ENCODE peak calls at places on chromosome 17, in ten cellular contexts. Q is prostate gland; Y is cardiac muscle cell; K is C1 segment of cervical spinal cord; V is GM12864; E is trophoblast cell; C is brain microvascular endothelial cell; J is activated effector memory CD4-positive, alpha-beta T cell treated with anti-CD3 and anti-CD28 coated beads, Interleukin-2, amount 50 U/mL, for 16 hours; D is fibroblast of mammary gland; Z is AG08396. X is an unnamed sample.

GRCh38 chr17:79789943-79790804 is 6.7 kb downstream of the CBX8 start:
- DNase-seq in Q (no peak), D (no peak), Z (peak), K (no peak), Y (peak), E (peak), V (no peak), J (no peak), C (no peak), X (peak)

GRCh38 chr17:63792055-63792729 is 18.2 kb downstream of the DDX42 start:
- DNase-seq in D (no peak), Y (no peak), Q (no peak), K (no peak), J (no peak), V (no peak), Z (no peak), E (peak), C (no peak), X (no peak)

GRCh38 chr17:38464723-38465419 is 36.6 kb downstream of the ARHGAP23 start:
- DNase-seq in Z (peak), V (no peak), Y (peak), D (peak), C (peak), J (no peak), K (no peak), Q (peak), E (no peak), X (peak)

GRCh38 chr17:46013502-46014165 is 14.6 kb downstream of the STH start:
- DNase-seq in V (no peak), D (peak), Z (peak), Q (no peak), Y (peak), K (no peak), C (peak), J (no peak), E (peak), X (no peak)

GRCh38 chr17:44672479-44673093 is 16.3 kb downstream of the MEIOC start:
- DNase-seq in J (no peak), Z (no peak), Q (no peak), E (peak), C (no peak), D (peak), V (no peak), K (no peak), Y (peak), X (no peak)

GRCh38 chr17:18258356-18259038 is at the start of gene FLII:
- DNase-seq in D (no peak), Q (peak), V (no peak), J (peak), E (peak), Y (peak), C (no peak), K (no peak), Z (peak), X (peak)

GRCh38 chr17:20986767-20987510 is 55.9 kb downstream of the USP22 start:
- DNase-seq in C (no peak), Y (no peak), Z (no peak), V (no peak), K (no peak), J (no peak), D (no peak), E (no peak), Q (no peak), X (no peak)

GRCh38 chr17:77125432-77125901 is 15.3 kb upstream of the SEC14L1 start:
- DNase-seq in D (peak), Z (peak), J (no peak), Q (no peak), V (no peak), E (peak), Y (peak), C (peak), K (no peak), X (no peak)

GRCh38 chr17:32491371-32492280 is 4.8 kb downstream of the CDK5R1 start:
- DNase-seq in K (no peak), Y (no peak), C (no peak), V (no peak), E (no peak), Q (no peak), J (peak), D (no peak), Z (no peak), X (no peak)

GRCh38 chr17:21613071-21613429 is 79.3 kb upstream of the KCNJ18 start:
- DNase-seq in Z (no peak), E (no peak), C (no peak), J (no peak), D (no peak), V (no peak), Y (no peak), Q (no peak), K (no peak), X (no peak)

GRCh38 chr17:77433385-77434135 is 292.8 kb downstream of the SEC14L1 start:
- DNase-seq in Z (peak), V (no peak), D (peak), E (no peak), Q (no peak), C (peak), J (peak), Y (peak), K (no peak), X (no peak)

GRCh38 chr17:39634384-39634871 is 2.5 kb upstream of the STARD3 start:
- DNase-seq in Q (no peak), E (peak), C (peak), Y (peak), Z (peak), D (peak), V (no peak), J (no peak), K (no peak), X (peak)

GRCh38 chr17:81684442-81684911 is 666 bp downstream of the HGS start:
- DNase-seq in E (no peak), Y (no peak), K (no peak), C (peak), V (no peak), D (peak), Z (no peak), J (peak), Q (no peak), X (no peak)

GRCh38 chr17:56679148-56679766 is 85.8 kb downstream of the NOG start:
- DNase-seq in J (no peak), K (no peak), C (no peak), Y (peak), V (no peak), E (peak), Z (peak), D (peak), Q (no peak), X (no peak)

GRCh38 chr17:61849674-61850073 is 13.7 kb downstream of the BRIP1 start:
- DNase-seq in Q (no peak), K (no peak), Z (no peak), Y (peak), C (no peak), V (no peak), D (peak), E (no peak), J (no peak), X (no peak)

GRCh38 chr17:1362964-1363363 is 37.1 kb downstream of the YWHAE start:
- DNase-seq in Q (no peak), Z (no peak), J (no peak), D (peak), V (peak), C (no peak), Y (peak), E (peak), K (no peak), X (no peak)

GRCh38 chr17:69327060-69327831 is at the start of gene ABCA5:
- DNase-seq in Z (peak), C (peak), D (peak), Y (peak), K (no peak), E (peak), V (peak), Q (peak), J (peak), X (peak)

GRCh38 chr17:82301916-82302497 is 15.4 kb downstream of the CD7 start:
- DNase-seq in Z (no peak), J (peak), Y (no peak), K (no peak), C (no peak), Q (no peak), V (no peak), E (no peak), D (no peak), X (no peak)

GRCh38 chr17:22273308-22273707 is 581.0 kb downstream of the KCNJ18 start:
- DNase-seq in C (no peak), Z (no peak), E (no peak), V (no peak), Y (no peak), K (no peak), Q (no peak), J (no peak), D (no peak), X (no peak)

GRCh38 chr17:63516910-63517824 is 6.0 kb upstream of the KCNH6 start:
- DNase-seq in D (peak), Q (no peak), V (peak), C (peak), K (no peak), Y (peak), J (peak), E (peak), Z (peak), X (no peak)

GRCh38 chr17:29344201-29344856 is 45.8 kb upstream of the TAOK1 start:
- DNase-seq in Y (no peak), K (no peak), D (no peak), E (peak), Z (no peak), J (no peak), V (no peak), Q (no peak), C (no peak), X (no peak)

GRCh38 chr17:30858556-30859250 is 26.9 kb downstream of the ATAD5 start:
- DNase-seq in Q (no peak), V (no peak), E (peak), K (no peak), Y (peak), Z (no peak), D (peak), C (no peak), J (no peak), X (no peak)

GRCh38 chr17:46002311-46002972 is 3.4 kb downstream of the STH start:
- DNase-seq in Y (peak), J (peak), Q (peak), Z (peak), D (peak), C (peak), E (peak), K (peak), V (peak), X (peak)

GRCh38 chr17:78042542-78042941 is 84.0 kb downstream of the TNRC6C start:
- DNase-seq in Z (no peak), J (no peak), V (no peak), C (no peak), K (no peak), Y (no peak), Q (no peak), E (no peak), D (no peak), X (no peak)

GRCh38 chr17:66676421-66676820 is 158.5 kb upstream of the CACNG5 start:
- DNase-seq in E (peak), V (no peak), J (no peak), D (peak), C (no peak), K (no peak), Y (no peak), Q (peak), Z (no peak), X (no peak)

GRCh38 chr17:43615952-43616351 is 45.8 kb downstream of the MEOX1 start:
- DNase-seq in K (no peak), E (no peak), Z (no peak), Q (no peak), C (no peak), Y (no peak), J (no peak), D (no peak), V (no peak), X (no peak)